ENCODE peak calls at places on chromosomes 13 and 19, in eight cellular contexts. I, O, U, D, M, Z, G and A are unnamed samples.

GRCh38 chr13:97866346-97866745 is 87.1 kb upstream of the IPO5 start:
- DNase-seq in I (no peak), O (no peak), U (no peak), D (no peak), M (no peak), Z (no peak), G (no peak), A (no peak)

GRCh38 chr19:43380771-43381386 is 27.4 kb downstream of the CD177 start:
- DNase-seq in I (peak), O (no peak), U (no peak), D (no peak), M (no peak), Z (no peak), G (no peak), A (no peak)

GRCh38 chr19:46351241-46352041 is 4.6 kb downstream of the PPP5C start:
- DNase-seq in I (no peak), O (no peak), U (peak), D (peak), M (peak), Z (peak), G (peak), A (no peak)

GRCh38 chr13:97223711-97224461 is 1.8 kb downstream of the MBNL2 start:
- DNase-seq in I (peak), O (peak), U (peak), D (no peak), M (peak), Z (peak), G (peak), A (peak)

GRCh38 chr19:29666634-29667389 is 1.6 kb downstream of the PLEKHF1 start:
- DNase-seq in I (peak), O (no peak), U (peak), D (peak), M (peak), Z (peak), G (peak), A (no peak)

GRCh38 chr19:7779631-7780486 is 16.8 kb downstream of the CLEC4M start:
- DNase-seq in I (no peak), O (no peak), U (no peak), D (no peak), M (no peak), Z (no peak), G (no peak), A (no peak)

GRCh38 chr13:44311011-44311481 is 62.6 kb upstream of the SERP2 start:
- DNase-seq in I (no peak), O (no peak), U (peak), D (peak), M (no peak), Z (no peak), G (no peak), A (no peak)

GRCh38 chr13:114130708-114131580 is 1.5 kb downstream of the RASA3 start:
- DNase-seq in I (peak), O (no peak), U (peak), D (peak), M (peak), Z (peak), G (no peak), A (peak)

DNA sequence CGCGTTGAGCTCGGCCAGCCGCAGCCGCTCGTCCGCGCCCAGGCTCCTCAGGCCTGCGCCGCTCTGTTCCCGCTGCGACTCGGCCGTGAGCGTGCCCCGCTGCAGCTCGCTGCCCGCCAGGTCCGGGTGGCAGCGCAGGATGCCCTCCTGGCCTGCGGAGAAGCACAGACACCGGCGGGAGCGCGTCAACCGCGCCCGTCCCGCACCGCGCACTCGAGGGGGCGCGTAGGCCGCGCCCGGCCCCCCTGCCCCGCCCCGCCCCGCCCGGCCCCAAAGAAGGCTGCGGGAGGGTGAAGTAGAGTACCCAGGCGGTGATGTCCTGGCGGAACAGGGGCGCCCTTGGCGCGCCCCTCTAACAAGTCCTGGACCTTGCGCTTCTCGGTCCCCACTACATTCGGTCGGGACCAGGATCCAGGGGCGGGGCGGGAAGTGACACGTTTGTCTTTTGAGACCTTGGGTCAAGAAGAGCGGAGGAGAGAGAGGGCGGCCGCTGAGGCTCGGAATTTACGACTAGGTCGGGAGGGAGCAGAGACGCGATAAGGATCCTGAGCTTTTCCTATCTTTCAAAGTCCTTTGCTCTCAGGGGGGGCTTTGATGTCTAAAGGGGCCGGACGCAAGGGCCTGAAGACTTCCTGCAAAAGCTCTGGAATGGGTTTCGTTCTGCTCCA is 9.3 kb upstream of the CDX2 start:
- DNase-seq in I (peak), O (no peak), U (no peak), D (no peak), M (no peak), Z (no peak), G (peak), A (no peak)
- H3K4me3 ChIP-seq in I (peak), O (no peak), U (no peak), D (no peak), M (no peak), Z (no peak), G (peak), A (no peak)

GRCh38 chr13:72555601-72556000 is 171.8 kb downstream of the MZT1 start:
- DNase-seq in I (no peak), O (no peak), U (no peak), D (no peak), M (no peak), Z (no peak), G (no peak), A (no peak)
- H3K4me3 ChIP-seq in I (no peak), O (no peak), U (no peak), D (no peak), M (no peak), Z (no peak), G (no peak), A (no peak)

GRCh38 chr13:21885714-21886224 is 214.9 kb downstream of the FGF9 start:
- DNase-seq in I (no peak), O (no peak), U (no peak), D (no peak), M (no peak), Z (no peak), G (no peak), A (no peak)
- H3K4me3 ChIP-seq in I (no peak), O (no peak), U (no peak), D (no peak), M (no peak), Z (no peak), G (no peak), A (no peak)

DNA sequence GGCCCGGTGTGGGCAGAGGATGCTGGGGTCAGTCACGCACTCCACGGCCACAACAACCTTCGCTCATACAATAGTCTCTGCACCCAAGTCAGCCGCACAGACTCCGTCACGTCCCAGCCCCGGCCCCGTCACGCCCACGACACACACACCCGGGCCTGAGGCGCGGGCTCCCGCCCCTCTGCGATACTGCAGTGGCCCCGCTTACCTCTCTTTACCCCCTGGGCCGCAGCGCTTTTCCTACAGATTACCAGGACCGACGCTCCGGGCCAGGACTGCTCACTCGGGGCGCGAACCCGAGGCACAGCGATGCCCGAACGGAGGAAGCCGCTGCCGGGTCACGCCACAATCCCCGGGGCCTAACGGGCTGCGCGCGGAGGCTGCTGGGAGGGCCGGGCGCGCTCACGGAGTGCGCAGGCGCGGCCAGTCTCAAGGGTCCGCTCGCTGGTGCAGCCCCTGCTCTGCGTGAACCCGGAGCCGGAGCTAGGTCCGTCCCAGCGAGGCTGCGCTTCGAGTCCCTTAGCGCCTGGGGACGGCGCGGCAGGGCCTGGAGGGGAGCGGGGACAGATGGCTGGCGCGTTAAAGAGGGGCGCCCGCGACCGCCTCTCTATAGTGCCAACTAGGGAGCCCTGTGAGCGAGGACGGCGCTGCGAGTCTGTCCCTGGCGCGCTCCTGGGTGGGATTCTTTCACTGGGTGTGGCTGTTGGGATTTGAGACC is at the start of gene ZFP82:
- DNase-seq in I (peak), O (peak), U (peak), D (peak), M (peak), Z (peak), G (peak), A (no peak)
- H3K4me3 ChIP-seq in I (peak), O (peak), U (peak), D (peak), M (peak), Z (peak), G (peak), A (peak)

GRCh38 chr13:42270857-42271215 is 1.1 kb upstream of the AKAP11 start:
- DNase-seq in I (no peak), O (no peak), U (no peak), D (no peak), M (no peak), Z (no peak), G (no peak), A (no peak)
- H3K4me3 ChIP-seq in I (peak), O (peak), U (peak), D (peak), M (no peak), Z (no peak), G (peak), A (peak)